ENCODE peak calls at places on chromosome 10, in six cellular contexts. Q, J, E, B, I and U are unnamed samples.

GRCh38 chr10:70596110-70596798 is 6.3 kb downstream of the PRF1 start:
- DNase-seq in Q (no peak), J (peak), E (no peak), B (no peak), I (no peak), U (no peak)

GRCh38 chr10:119233821-119234220 is 26.4 kb downstream of the GRK5 start:
- DNase-seq in Q (peak), J (no peak), E (no peak), B (peak), I (no peak), U (no peak)

GRCh38 chr10:101146392-101147251 is 15.5 kb downstream of the TLX1 start:
- DNase-seq in Q (no peak), J (no peak), E (no peak), B (no peak), I (no peak), U (no peak)

GRCh38 chr10:58027431-58027830 is 240.3 kb downstream of the IPMK start:
- DNase-seq in Q (peak), J (no peak), E (no peak), B (no peak), I (no peak), U (no peak)

GRCh38 chr10:62131724-62132123 is 136.9 kb downstream of the RTKN2 start:
- DNase-seq in Q (no peak), J (no peak), E (no peak), B (no peak), I (no peak), U (no peak)

GRCh38 chr10:50299948-50300669 is 48.8 kb upstream of the ASAH2 start:
- DNase-seq in Q (no peak), J (no peak), E (no peak), B (no peak), I (no peak), U (no peak)

GRCh38 chr10:66637273-66638036 is 288.4 kb upstream of the LRRTM3 start:
- DNase-seq in Q (peak), J (peak), E (no peak), B (no peak), I (no peak), U (no peak)

GRCh38 chr10:86756511-86757109 is at the start of gene BMPR1A:
- DNase-seq in Q (peak), J (peak), E (no peak), B (no peak), I (no peak), U (no peak)

GRCh38 chr10:67976292-67977245 is 92.1 kb downstream of the SIRT1 start:
- DNase-seq in Q (peak), J (peak), E (no peak), B (no peak), I (no peak), U (no peak)